ENCODE peak calls at places on chromosomes 2 and 18, in six cellular contexts. L is hypothalamus; V is thoracic aorta; E is activated CD4-positive, alpha-beta T cell treated with anti-CD3 and anti-CD28 coated beads, Interleukin-2, amount 50 U/mL, for 4 hours; M is hepatocyte; Q is activated CD4-positive, CD25-positive, alpha-beta regulatory T cell treated with anti-CD3 and anti-CD28 coated beads, Interleukin-2, amount 50 U/mL, for 72 hours. I is an unnamed sample.

GRCh38 chr2:76759634-76760366 is 762.4 kb downstream of the LRRTM4 start:
- DNase-seq in L (no peak), V (no peak), E (no peak), M (no peak), Q (no peak), I (no peak)

GRCh38 chr2:810397-810796 is 133.2 kb upstream of the TMEM18 start:
- DNase-seq in L (no peak), V (no peak), E (no peak), M (peak), Q (no peak), I (no peak)

GRCh38 chr2:153074207-153074606 is 355.8 kb downstream of the ARL6IP6 start:
- DNase-seq in L (no peak), V (no peak), E (no peak), M (no peak), Q (no peak), I (no peak)

GRCh38 chr18:57791911-57792310 is 11.2 kb downstream of the ATP8B1 start:
- DNase-seq in L (no peak), V (no peak), E (no peak), M (no peak), Q (no peak), I (no peak)

GRCh38 chr18:78431606-78432005 is 548.0 kb upstream of the SALL3 start:
- DNase-seq in L (no peak), V (no peak), E (no peak), M (no peak), Q (no peak), I (no peak)

GRCh38 chr2:10668402-10669012 is 21.3 kb downstream of the NOL10 start:
- DNase-seq in L (no peak), V (no peak), E (no peak), M (peak), Q (no peak), I (peak)

GRCh38 chr2:39881494-39881893 is 102.4 kb upstream of the THUMPD2 start:
- DNase-seq in L (no peak), V (no peak), E (no peak), M (no peak), Q (no peak), I (no peak)

GRCh38 chr2:41933585-41934322 is 114.1 kb upstream of the PKDCC start:
- DNase-seq in L (no peak), V (no peak), E (no peak), M (peak), Q (no peak), I (no peak)

GRCh38 chr2:169366066-169366465 is 3.7 kb upstream of the LRP2 start:
- DNase-seq in L (no peak), V (no peak), E (no peak), M (no peak), Q (no peak), I (no peak)

GRCh38 chr2:121128741-121129659 is 156.0 kb downstream of the TFCP2L1 start:
- DNase-seq in L (peak), V (no peak), E (no peak), M (peak), Q (no peak), I (peak)

GRCh38 chr2:32678825-32679224 is 51.0 kb downstream of the TTC27 start:
- DNase-seq in L (no peak), V (no peak), E (no peak), M (no peak), Q (no peak), I (no peak)

I was measured in nephron progenitor cell.